ENCODE peak calls at places on chromosomes 11 and 22, in four cellular contexts. E, L, A and F are unnamed samples.
A peak's percentile ranks its signal among the peaks of the same experiment; 100 is the strongest.

GRCh38 chr11:121550247-121551132 is 97.7 kb upstream of the SORL1-AS1 start:
- DNase-seq in E (no peak), L (no peak), A (no peak), F (no peak)

GRCh38 chr11:96096360-96096759 is 172.5 kb upstream of the MTMR2 start:
- DNase-seq in E (no peak), L (no peak), A (no peak), F (no peak)

GRCh38 chr11:61955031-61955415 is 4.9 kb downstream of the BEST1 start:
- DNase-seq in E (peak; percentile 74), L (no peak), A (no peak), F (no peak)

GRCh38 chr22:50114221-50114981 is 24.6 kb downstream of the MOV10L1 start:
- DNase-seq in E (peak; percentile 22), L (no peak), A (no peak), F (no peak)

GRCh38 chr22:36730176-36730858 is 26.8 kb upstream of the CACNG2 start:
- DNase-seq in E (no peak), L (no peak), A (no peak), F (no peak)

GRCh38 chr11:45722144-45722543 is 56.7 kb upstream of the CHST1 start:
- DNase-seq in E (no peak), L (no peak), A (no peak), F (no peak)

GRCh38 chr22:46183733-46184132 is 33.4 kb downstream of the PPARA start:
- DNase-seq in E (no peak), L (no peak), A (no peak), F (no peak)

GRCh38 chr22:46069518-46070214 is 80.7 kb upstream of the PPARA start:
- DNase-seq in E (peak; percentile 79), L (peak; percentile 42), A (peak; percentile 90), F (no peak)

GRCh38 chr11:68142028-68142412 is 20.8 kb upstream of the CHKA start:
- DNase-seq in E (no peak), L (peak; percentile 34), A (no peak), F (no peak)

GRCh38 chr22:24416095-24416494 is 11.3 kb upstream of the ADORA2A start:
- DNase-seq in E (no peak), L (no peak), A (no peak), F (no peak)

GRCh38 chr11:65786008-65786785 is 666 bp upstream of the OVOL1 start:
- DNase-seq in E (no peak), L (peak; percentile 17), A (no peak), F (no peak)

GRCh38 chr11:61745796-61746653 is 6.4 kb upstream of the MYRF start:
- DNase-seq in E (no peak), L (no peak), A (no peak), F (no peak)

GRCh38 chr11:130599073-130599654 is 150.7 kb downstream of the ADAMTS15 start:
- DNase-seq in E (no peak), L (no peak), A (no peak), F (no peak)

GRCh38 chr11:85717360-85717927 is 31.4 kb upstream of the CCDC89 start:
- DNase-seq in E (no peak), L (no peak), A (no peak), F (no peak)